ENCODE peak calls at places on chromosome 6, in five cellular contexts. One of them, this sample, is unnamed.

GRCh38 chr6:154590770-154591169 is 80.3 kb upstream of the CNKSR3 start:
- DNase-seq in H1: no peak
- DNase-seq in mesenchymal stem cell: no peak
- DNase-seq in IMR-90: no peak
- DNase-seq in neuronal stem cell: no peak
- DNase-seq in this sample: no peak

GRCh38 chr6:100257661-100258395 is 206.9 kb downstream of the SIM1 start:
- DNase-seq in H1: no peak
- DNase-seq in mesenchymal stem cell: peak
- DNase-seq in IMR-90: peak
- DNase-seq in neuronal stem cell: peak
- DNase-seq in this sample: no peak

GRCh38 chr6:20686142-20686541 is 151.9 kb downstream of the CDKAL1 start:
- DNase-seq in H1: no peak
- DNase-seq in mesenchymal stem cell: no peak
- DNase-seq in IMR-90: no peak
- DNase-seq in neuronal stem cell: no peak
- DNase-seq in this sample: peak

GRCh38 chr6:143457563-143458359 is 7.2 kb downstream of the PEX3 start:
- DNase-seq in H1: no peak
- DNase-seq in mesenchymal stem cell: peak
- DNase-seq in IMR-90: peak
- DNase-seq in neuronal stem cell: no peak
- DNase-seq in this sample: no peak

GRCh38 chr6:91812596-91813274 is 1225.9 kb upstream of the MAP3K7 start:
- DNase-seq in H1: no peak
- DNase-seq in mesenchymal stem cell: peak
- DNase-seq in IMR-90: peak
- DNase-seq in neuronal stem cell: no peak
- DNase-seq in this sample: no peak

GRCh38 chr6:107535626-107536025 is 45.7 kb downstream of the SOBP start:
- DNase-seq in H1: no peak
- DNase-seq in mesenchymal stem cell: no peak
- DNase-seq in IMR-90: no peak
- DNase-seq in neuronal stem cell: no peak
- DNase-seq in this sample: no peak

GRCh38 chr6:113672691-113673149 is 184.4 kb upstream of the MARCKS start:
- DNase-seq in H1: no peak
- DNase-seq in mesenchymal stem cell: peak
- DNase-seq in IMR-90: peak
- DNase-seq in neuronal stem cell: peak
- DNase-seq in this sample: no peak

GRCh38 chr6:37467718-37468117 is 32.0 kb downstream of the CCDC167 start:
- DNase-seq in H1: no peak
- DNase-seq in mesenchymal stem cell: no peak
- DNase-seq in IMR-90: no peak
- DNase-seq in neuronal stem cell: no peak
- DNase-seq in this sample: no peak

GRCh38 chr6:127570739-127571389 is 6.1 kb upstream of the C6orf58 start:
- DNase-seq in H1: no peak
- DNase-seq in mesenchymal stem cell: no peak
- DNase-seq in IMR-90: peak
- DNase-seq in neuronal stem cell: no peak
- DNase-seq in this sample: no peak

GRCh38 chr6:4388675-4389074 is 253.3 kb upstream of the ECI2 start:
- DNase-seq in H1: peak
- DNase-seq in mesenchymal stem cell: peak
- DNase-seq in IMR-90: no peak
- DNase-seq in neuronal stem cell: peak
- DNase-seq in this sample: peak

GRCh38 chr6:75409928-75410327 is 83.7 kb downstream of the FILIP1 start:
- DNase-seq in H1: no peak
- DNase-seq in mesenchymal stem cell: no peak
- DNase-seq in IMR-90: peak
- DNase-seq in neuronal stem cell: no peak
- DNase-seq in this sample: no peak

GRCh38 chr6:52539607-52540006 is 37.3 kb downstream of the TRAM2 start:
- DNase-seq in H1: no peak
- DNase-seq in mesenchymal stem cell: peak
- DNase-seq in IMR-90: peak
- DNase-seq in neuronal stem cell: no peak
- DNase-seq in this sample: no peak

GRCh38 chr6:40419377-40419776 is 167.8 kb downstream of the LRFN2 start:
- DNase-seq in H1: no peak
- DNase-seq in mesenchymal stem cell: no peak
- DNase-seq in IMR-90: no peak
- DNase-seq in neuronal stem cell: no peak
- DNase-seq in this sample: peak

GRCh38 chr6:12582421-12583110 is 134.0 kb upstream of the PHACTR1 start:
- DNase-seq in H1: no peak
- DNase-seq in mesenchymal stem cell: no peak
- DNase-seq in IMR-90: no peak
- DNase-seq in neuronal stem cell: no peak
- DNase-seq in this sample: no peak
- H2BK15ac ChIP-seq in H1: no peak
- H2BK15ac ChIP-seq in mesenchymal stem cell: no peak
- H2BK15ac ChIP-seq in IMR-90: no peak
- H2BK15ac ChIP-seq in neuronal stem cell: no peak
- H2BK15ac ChIP-seq in this sample: no peak

GRCh38 chr6:169936355-169936975 is 185.0 kb downstream of the ERMARD start:
- DNase-seq in H1: no peak
- DNase-seq in mesenchymal stem cell: no peak
- DNase-seq in IMR-90: no peak
- DNase-seq in neuronal stem cell: no peak
- DNase-seq in this sample: no peak

GRCh38 chr6:169935861-169936260 is 184.4 kb downstream of the ERMARD start:
- DNase-seq in H1: no peak
- DNase-seq in mesenchymal stem cell: no peak
- DNase-seq in IMR-90: no peak
- DNase-seq in neuronal stem cell: no peak
- DNase-seq in this sample: no peak

GRCh38 chr6:169934699-169935347 is 183.4 kb downstream of the ERMARD start:
- DNase-seq in H1: no peak
- DNase-seq in mesenchymal stem cell: no peak
- DNase-seq in IMR-90: no peak
- DNase-seq in neuronal stem cell: no peak
- DNase-seq in this sample: no peak

GRCh38 chr6:169933839-169934698 is 182.6 kb downstream of the ERMARD start:
- DNase-seq in H1: no peak
- DNase-seq in mesenchymal stem cell: no peak
- DNase-seq in IMR-90: no peak
- DNase-seq in neuronal stem cell: no peak
- DNase-seq in this sample: no peak

GRCh38 chr6:169935348-169935718 is 183.9 kb downstream of the ERMARD start:
- DNase-seq in H1: no peak
- DNase-seq in mesenchymal stem cell: no peak
- DNase-seq in IMR-90: no peak
- DNase-seq in neuronal stem cell: no peak
- DNase-seq in this sample: no peak
- H2BK15ac ChIP-seq in H1: no peak
- H2BK15ac ChIP-seq in mesenchymal stem cell: no peak
- H2BK15ac ChIP-seq in IMR-90: no peak
- H2BK15ac ChIP-seq in neuronal stem cell: peak
- H2BK15ac ChIP-seq in this sample: no peak

GRCh38 chr6:125748534-125749111 is 809 bp upstream of the HEY2 start:
- DNase-seq in H1: no peak
- DNase-seq in mesenchymal stem cell: peak
- DNase-seq in IMR-90: peak
- DNase-seq in neuronal stem cell: peak
- DNase-seq in this sample: no peak

GRCh38 chr6:125746019-125746414 is 3.4 kb upstream of the HEY2 start:
- DNase-seq in H1: no peak
- DNase-seq in mesenchymal stem cell: no peak
- DNase-seq in IMR-90: no peak
- DNase-seq in neuronal stem cell: no peak
- DNase-seq in this sample: no peak

GRCh38 chr6:125745281-125746018 is 4.0 kb upstream of the HEY2 start:
- DNase-seq in H1: peak
- DNase-seq in mesenchymal stem cell: no peak
- DNase-seq in IMR-90: no peak
- DNase-seq in neuronal stem cell: peak
- DNase-seq in this sample: peak

GRCh38 chr6:125747589-125748533 is 1.6 kb upstream of the HEY2 start:
- DNase-seq in H1: peak
- DNase-seq in mesenchymal stem cell: peak
- DNase-seq in IMR-90: no peak
- DNase-seq in neuronal stem cell: peak
- DNase-seq in this sample: peak

DNA sequence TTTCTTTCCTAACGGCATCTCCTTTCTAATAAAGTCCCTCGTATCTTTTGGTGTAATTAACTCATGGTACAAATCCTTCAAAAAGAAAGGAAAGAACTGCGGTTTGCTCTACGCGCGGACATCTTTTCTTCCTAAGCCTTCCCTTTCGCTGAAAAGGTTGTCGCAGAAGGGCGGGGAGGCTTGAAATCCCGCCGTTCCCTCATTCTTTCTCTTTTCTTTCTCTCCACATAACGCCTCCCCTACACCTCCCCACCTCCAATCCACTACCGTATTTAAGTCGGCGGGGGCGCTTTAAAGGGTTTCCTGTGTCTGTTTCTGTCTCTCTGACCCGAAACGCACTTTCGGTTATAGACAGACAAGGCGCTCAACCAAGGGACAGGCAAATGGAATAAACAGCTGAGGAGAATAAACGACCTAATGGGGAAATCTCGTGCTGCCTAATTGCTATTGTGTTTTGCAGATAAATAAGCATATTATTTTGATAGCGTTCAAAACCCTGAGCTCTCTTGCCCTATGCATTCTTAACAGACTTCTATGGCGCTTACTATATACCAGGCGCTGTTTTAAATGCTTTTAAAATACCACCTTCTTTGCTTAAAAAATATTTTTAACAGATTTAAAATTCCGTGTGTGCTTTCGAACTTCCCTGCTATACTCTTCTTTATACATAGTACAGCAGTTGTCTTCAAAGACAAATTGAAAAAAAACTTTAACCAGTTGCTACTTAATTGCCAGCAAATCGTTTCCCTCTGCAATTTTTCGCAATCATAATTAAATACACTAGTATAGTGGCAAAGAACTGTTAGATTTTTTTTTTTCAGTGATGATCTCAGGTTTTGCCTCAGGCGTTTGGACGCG is 2.5 kb upstream of the HEY2 start:
- DNase-seq in H1: peak
- DNase-seq in mesenchymal stem cell: peak
- DNase-seq in IMR-90: peak
- DNase-seq in neuronal stem cell: peak
- DNase-seq in this sample: peak
- H2BK15ac ChIP-seq in H1: no peak
- H2BK15ac ChIP-seq in mesenchymal stem cell: no peak
- H2BK15ac ChIP-seq in IMR-90: no peak
- H2BK15ac ChIP-seq in neuronal stem cell: no peak
- H2BK15ac ChIP-seq in this sample: no peak

DNA sequence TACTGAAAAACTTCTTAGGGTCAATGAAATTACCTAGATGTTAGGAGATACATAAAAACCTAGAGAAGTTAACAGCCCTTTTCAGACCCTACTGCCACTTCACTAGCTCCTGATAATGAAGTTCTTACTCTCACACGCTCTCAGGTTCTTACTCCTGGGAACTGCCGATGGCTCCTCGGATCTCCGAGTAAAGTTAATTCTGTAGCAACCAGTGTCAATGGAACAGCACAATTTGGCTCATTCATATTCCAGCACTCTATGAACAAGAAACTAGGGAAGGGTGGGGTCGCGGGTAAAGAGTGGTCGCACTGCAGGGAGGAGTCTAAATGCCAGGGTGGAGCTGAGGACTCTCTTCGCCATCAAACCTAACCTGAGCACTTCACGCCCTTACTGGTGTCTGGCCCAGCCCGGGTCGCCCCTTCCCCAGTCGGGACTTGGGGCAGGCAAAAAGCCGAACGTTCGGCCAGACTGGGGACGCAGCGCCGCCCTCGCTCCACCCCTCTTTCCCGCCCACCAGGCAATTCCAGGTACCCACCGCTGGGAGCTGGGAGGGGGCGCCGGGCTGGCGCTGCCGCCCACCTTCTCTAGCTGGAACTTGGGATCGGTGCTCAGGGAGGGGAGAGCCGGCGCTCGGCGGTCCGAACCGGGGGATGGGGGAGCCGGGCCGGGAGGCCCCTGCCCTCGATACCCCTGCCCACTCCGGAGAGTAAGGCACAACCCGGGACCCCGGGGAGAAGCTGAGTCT is 744 bp downstream of the RAB23 start:
- DNase-seq in H1: peak
- DNase-seq in mesenchymal stem cell: peak
- DNase-seq in IMR-90: peak
- DNase-seq in neuronal stem cell: peak
- DNase-seq in this sample: peak
- H2BK15ac ChIP-seq in H1: no peak
- H2BK15ac ChIP-seq in mesenchymal stem cell: peak
- H2BK15ac ChIP-seq in IMR-90: peak
- H2BK15ac ChIP-seq in neuronal stem cell: peak
- H2BK15ac ChIP-seq in this sample: no peak

DNA sequence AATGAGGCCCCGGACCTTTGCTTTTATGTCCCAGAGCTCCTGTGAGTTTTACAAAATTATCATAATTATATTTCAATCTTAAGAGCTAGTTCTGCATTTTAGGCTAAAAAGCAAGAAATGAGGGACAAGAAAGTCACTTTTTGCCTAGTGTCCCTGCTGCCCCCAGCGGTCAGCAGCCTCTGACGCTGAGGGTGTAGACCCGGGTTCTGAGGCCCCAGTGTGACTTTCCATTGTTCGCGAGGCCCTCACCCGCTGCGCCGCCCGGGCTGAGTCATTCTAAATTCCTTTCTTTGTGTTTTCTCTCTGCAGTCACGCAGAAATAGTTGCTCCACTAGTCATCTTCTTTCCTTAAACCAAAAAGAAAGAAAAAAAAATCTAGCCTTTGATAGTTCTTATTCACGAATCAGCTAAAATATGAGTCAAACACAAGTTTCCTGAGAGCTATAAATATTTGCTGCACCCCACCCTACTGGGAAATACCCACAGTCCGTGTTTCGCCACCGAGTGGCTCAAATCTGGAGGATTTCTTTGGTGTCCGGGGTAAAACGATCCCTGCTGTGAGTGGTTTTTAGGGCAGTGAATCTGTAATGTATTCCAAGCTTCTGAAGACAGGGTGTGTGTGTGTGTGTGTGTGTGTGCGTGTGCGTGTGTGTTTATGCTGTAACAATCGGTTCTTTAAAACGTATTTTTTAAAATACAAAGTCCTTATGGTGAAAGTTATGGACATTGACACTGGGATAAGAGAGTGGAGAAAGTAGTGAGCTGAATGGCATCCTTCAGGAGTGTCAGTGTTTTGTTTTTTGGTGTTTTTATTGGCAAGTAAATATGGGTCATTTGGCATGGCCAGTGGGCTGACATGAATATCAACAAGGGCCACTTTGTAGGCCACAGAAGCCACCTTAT is 59.7 kb upstream of the EEF1A1 start:
- DNase-seq in H1: peak
- DNase-seq in mesenchymal stem cell: peak
- DNase-seq in IMR-90: peak
- DNase-seq in neuronal stem cell: peak
- DNase-seq in this sample: peak
- H2BK15ac ChIP-seq in H1: no peak
- H2BK15ac ChIP-seq in mesenchymal stem cell: peak
- H2BK15ac ChIP-seq in IMR-90: peak
- H2BK15ac ChIP-seq in neuronal stem cell: no peak
- H2BK15ac ChIP-seq in this sample: no peak

This sample was measured in H9.